ENCODE peak calls at places on chromosome 19, in five cellular contexts. One of them, this sample, is unnamed.

GRCh38 chr19:19628499-19629134 is 597 bp upstream of the LPAR2 start:
- DNase-seq in T-cell: no peak
- DNase-seq in osteoblast: peak; percentile 96
- DNase-seq in activated naive CD8-positive, alpha-beta T cell treated with anti-CD3 and anti-CD28 coated beads, Interleukin-2, amount 50 U/mL, for 24 hours: peak; percentile 57
- DNase-seq in activated CD4-positive, alpha-beta T cell treated with anti-CD3 and anti-CD28 coated beads, Interleukin-2, amount 10 ng/mL, durations not matched to agents 7 days and 5 days: no peak
- DNase-seq in this sample: peak; percentile 99

GRCh38 chr19:46015080-46015960 is 7.5 kb downstream of the PGLYRP1 start:
- DNase-seq in activated naive CD8-positive, alpha-beta T cell treated with anti-CD3 and anti-CD28 coated beads, Interleukin-2, amount 50 U/mL, for 24 hours: peak; percentile 67
- DNase-seq in T-cell: peak; percentile 55
- DNase-seq in osteoblast: peak; percentile 31
- DNase-seq in activated CD4-positive, alpha-beta T cell treated with anti-CD3 and anti-CD28 coated beads, Interleukin-2, amount 10 ng/mL, durations not matched to agents 7 days and 5 days: peak; percentile 63
- DNase-seq in this sample: peak; percentile 99

GRCh38 chr19:3746371-3747056 is 15.0 kb downstream of the APBA3 start:
- DNase-seq in activated naive CD8-positive, alpha-beta T cell treated with anti-CD3 and anti-CD28 coated beads, Interleukin-2, amount 50 U/mL, for 24 hours: no peak
- DNase-seq in activated CD4-positive, alpha-beta T cell treated with anti-CD3 and anti-CD28 coated beads, Interleukin-2, amount 10 ng/mL, durations not matched to agents 7 days and 5 days: no peak
- DNase-seq in osteoblast: no peak
- DNase-seq in T-cell: no peak
- DNase-seq in this sample: peak; percentile 54

GRCh38 chr19:15466851-15467733 is 2.7 kb upstream of the RASAL3 start:
- DNase-seq in activated CD4-positive, alpha-beta T cell treated with anti-CD3 and anti-CD28 coated beads, Interleukin-2, amount 10 ng/mL, durations not matched to agents 7 days and 5 days: peak; percentile 76
- DNase-seq in osteoblast: peak; percentile 81
- DNase-seq in activated naive CD8-positive, alpha-beta T cell treated with anti-CD3 and anti-CD28 coated beads, Interleukin-2, amount 50 U/mL, for 24 hours: peak; percentile 56
- DNase-seq in T-cell: no peak
- DNase-seq in this sample: no peak

GRCh38 chr19:2645816-2646215 is 56.7 kb downstream of the GNG7 start:
- DNase-seq in osteoblast: peak; percentile 21
- DNase-seq in T-cell: no peak
- DNase-seq in activated CD4-positive, alpha-beta T cell treated with anti-CD3 and anti-CD28 coated beads, Interleukin-2, amount 10 ng/mL, durations not matched to agents 7 days and 5 days: no peak
- DNase-seq in activated naive CD8-positive, alpha-beta T cell treated with anti-CD3 and anti-CD28 coated beads, Interleukin-2, amount 50 U/mL, for 24 hours: no peak
- DNase-seq in this sample: peak; percentile 25

GRCh38 chr19:34808566-34808965 is 35.6 kb upstream of the ZNF599 start:
- DNase-seq in activated naive CD8-positive, alpha-beta T cell treated with anti-CD3 and anti-CD28 coated beads, Interleukin-2, amount 50 U/mL, for 24 hours: no peak
- DNase-seq in activated CD4-positive, alpha-beta T cell treated with anti-CD3 and anti-CD28 coated beads, Interleukin-2, amount 10 ng/mL, durations not matched to agents 7 days and 5 days: no peak
- DNase-seq in osteoblast: peak; percentile 72
- DNase-seq in T-cell: no peak
- DNase-seq in this sample: no peak

GRCh38 chr19:29674374-29675119 is 9.3 kb downstream of the PLEKHF1 start:
- DNase-seq in activated CD4-positive, alpha-beta T cell treated with anti-CD3 and anti-CD28 coated beads, Interleukin-2, amount 10 ng/mL, durations not matched to agents 7 days and 5 days: no peak
- DNase-seq in T-cell: no peak
- DNase-seq in osteoblast: peak; percentile 84
- DNase-seq in activated naive CD8-positive, alpha-beta T cell treated with anti-CD3 and anti-CD28 coated beads, Interleukin-2, amount 50 U/mL, for 24 hours: no peak
- DNase-seq in this sample: no peak

GRCh38 chr19:49422407-49423277 is 599 bp downstream of the PTH2 start:
- DNase-seq in osteoblast: peak; percentile 84
- DNase-seq in activated naive CD8-positive, alpha-beta T cell treated with anti-CD3 and anti-CD28 coated beads, Interleukin-2, amount 50 U/mL, for 24 hours: peak; percentile 62
- DNase-seq in activated CD4-positive, alpha-beta T cell treated with anti-CD3 and anti-CD28 coated beads, Interleukin-2, amount 10 ng/mL, durations not matched to agents 7 days and 5 days: peak; percentile 67
- DNase-seq in T-cell: peak; percentile 36
- DNase-seq in this sample: peak; percentile 92

GRCh38 chr19:19751846-19752245 is 18.9 kb upstream of the ZNF14 start:
- DNase-seq in activated naive CD8-positive, alpha-beta T cell treated with anti-CD3 and anti-CD28 coated beads, Interleukin-2, amount 50 U/mL, for 24 hours: no peak
- DNase-seq in T-cell: no peak
- DNase-seq in osteoblast: peak; percentile 78
- DNase-seq in activated CD4-positive, alpha-beta T cell treated with anti-CD3 and anti-CD28 coated beads, Interleukin-2, amount 10 ng/mL, durations not matched to agents 7 days and 5 days: no peak
- DNase-seq in this sample: no peak

GRCh38 chr19:9431475-9431874 is 3.9 kb downstream of the ZNF266 start:
- DNase-seq in T-cell: peak; percentile 10
- DNase-seq in activated naive CD8-positive, alpha-beta T cell treated with anti-CD3 and anti-CD28 coated beads, Interleukin-2, amount 50 U/mL, for 24 hours: peak; percentile 37
- DNase-seq in activated CD4-positive, alpha-beta T cell treated with anti-CD3 and anti-CD28 coated beads, Interleukin-2, amount 10 ng/mL, durations not matched to agents 7 days and 5 days: peak; percentile 39
- DNase-seq in osteoblast: no peak
- DNase-seq in this sample: peak; percentile 73

GRCh38 chr19:14366529-14366928 is 14.7 kb upstream of the ADGRE5 start:
- DNase-seq in activated naive CD8-positive, alpha-beta T cell treated with anti-CD3 and anti-CD28 coated beads, Interleukin-2, amount 50 U/mL, for 24 hours: peak; percentile 86
- DNase-seq in osteoblast: no peak
- DNase-seq in T-cell: peak; percentile 94
- DNase-seq in activated CD4-positive, alpha-beta T cell treated with anti-CD3 and anti-CD28 coated beads, Interleukin-2, amount 10 ng/mL, durations not matched to agents 7 days and 5 days: peak; percentile 96
- DNase-seq in this sample: peak; percentile 80

GRCh38 chr19:11130824-11131455 is 24.6 kb downstream of the SPC24 start:
- DNase-seq in osteoblast: peak; percentile 97
- DNase-seq in T-cell: peak; percentile 51
- DNase-seq in activated CD4-positive, alpha-beta T cell treated with anti-CD3 and anti-CD28 coated beads, Interleukin-2, amount 10 ng/mL, durations not matched to agents 7 days and 5 days: peak; percentile 68
- DNase-seq in activated naive CD8-positive, alpha-beta T cell treated with anti-CD3 and anti-CD28 coated beads, Interleukin-2, amount 50 U/mL, for 24 hours: peak; percentile 77
- DNase-seq in this sample: peak; percentile 92

GRCh38 chr19:46068345-46069258 is 27.8 kb upstream of the IGFL4 start:
- DNase-seq in activated naive CD8-positive, alpha-beta T cell treated with anti-CD3 and anti-CD28 coated beads, Interleukin-2, amount 50 U/mL, for 24 hours: no peak
- DNase-seq in activated CD4-positive, alpha-beta T cell treated with anti-CD3 and anti-CD28 coated beads, Interleukin-2, amount 10 ng/mL, durations not matched to agents 7 days and 5 days: no peak
- DNase-seq in osteoblast: peak; percentile 74
- DNase-seq in T-cell: no peak
- DNase-seq in this sample: no peak

GRCh38 chr19:5338661-5339469 is 1.7 kb downstream of the PTPRS start:
- DNase-seq in activated naive CD8-positive, alpha-beta T cell treated with anti-CD3 and anti-CD28 coated beads, Interleukin-2, amount 50 U/mL, for 24 hours: peak; percentile 13
- DNase-seq in activated CD4-positive, alpha-beta T cell treated with anti-CD3 and anti-CD28 coated beads, Interleukin-2, amount 10 ng/mL, durations not matched to agents 7 days and 5 days: no peak
- DNase-seq in T-cell: no peak
- DNase-seq in osteoblast: peak; percentile 86
- DNase-seq in this sample: peak; percentile 95

GRCh38 chr19:5072115-5072514 is 103.2 kb downstream of the KDM4B start:
- DNase-seq in T-cell: no peak
- DNase-seq in osteoblast: no peak
- DNase-seq in activated CD4-positive, alpha-beta T cell treated with anti-CD3 and anti-CD28 coated beads, Interleukin-2, amount 10 ng/mL, durations not matched to agents 7 days and 5 days: no peak
- DNase-seq in activated naive CD8-positive, alpha-beta T cell treated with anti-CD3 and anti-CD28 coated beads, Interleukin-2, amount 50 U/mL, for 24 hours: no peak
- DNase-seq in this sample: no peak

GRCh38 chr19:35063940-35064818 is 22.7 kb downstream of the HPN start:
- DNase-seq in activated CD4-positive, alpha-beta T cell treated with anti-CD3 and anti-CD28 coated beads, Interleukin-2, amount 10 ng/mL, durations not matched to agents 7 days and 5 days: no peak
- DNase-seq in activated naive CD8-positive, alpha-beta T cell treated with anti-CD3 and anti-CD28 coated beads, Interleukin-2, amount 50 U/mL, for 24 hours: no peak
- DNase-seq in T-cell: no peak
- DNase-seq in osteoblast: peak; percentile 94
- DNase-seq in this sample: no peak

GRCh38 chr19:11499890-11500420 is 5.7 kb downstream of the ZNF653 start:
- DNase-seq in osteoblast: peak; percentile 70
- DNase-seq in activated naive CD8-positive, alpha-beta T cell treated with anti-CD3 and anti-CD28 coated beads, Interleukin-2, amount 50 U/mL, for 24 hours: no peak
- DNase-seq in T-cell: no peak
- DNase-seq in activated CD4-positive, alpha-beta T cell treated with anti-CD3 and anti-CD28 coated beads, Interleukin-2, amount 10 ng/mL, durations not matched to agents 7 days and 5 days: no peak
- DNase-seq in this sample: peak; percentile 24

GRCh38 chr19:46181386-46181774 is 33.3 kb downstream of the IGFL2 start:
- DNase-seq in osteoblast: no peak
- DNase-seq in T-cell: no peak
- DNase-seq in activated naive CD8-positive, alpha-beta T cell treated with anti-CD3 and anti-CD28 coated beads, Interleukin-2, amount 50 U/mL, for 24 hours: peak; percentile 16
- DNase-seq in activated CD4-positive, alpha-beta T cell treated with anti-CD3 and anti-CD28 coated beads, Interleukin-2, amount 10 ng/mL, durations not matched to agents 7 days and 5 days: no peak
- DNase-seq in this sample: peak; percentile 9

GRCh38 chr19:10454267-10454666 is 33.9 kb downstream of the PDE4A start:
- DNase-seq in activated naive CD8-positive, alpha-beta T cell treated with anti-CD3 and anti-CD28 coated beads, Interleukin-2, amount 50 U/mL, for 24 hours: no peak
- DNase-seq in activated CD4-positive, alpha-beta T cell treated with anti-CD3 and anti-CD28 coated beads, Interleukin-2, amount 10 ng/mL, durations not matched to agents 7 days and 5 days: no peak
- DNase-seq in T-cell: no peak
- DNase-seq in osteoblast: peak; percentile 89
- DNase-seq in this sample: peak; percentile 96

GRCh38 chr19:17220207-17220758 is 5.1 kb downstream of the USE1 start:
- DNase-seq in activated naive CD8-positive, alpha-beta T cell treated with anti-CD3 and anti-CD28 coated beads, Interleukin-2, amount 50 U/mL, for 24 hours: no peak
- DNase-seq in activated CD4-positive, alpha-beta T cell treated with anti-CD3 and anti-CD28 coated beads, Interleukin-2, amount 10 ng/mL, durations not matched to agents 7 days and 5 days: no peak
- DNase-seq in T-cell: no peak
- DNase-seq in osteoblast: peak; percentile 96
- DNase-seq in this sample: no peak

GRCh38 chr19:7916908-7917291 is 2.3 kb downstream of the TGFBR3L start:
- DNase-seq in osteoblast: no peak
- DNase-seq in T-cell: no peak
- DNase-seq in activated naive CD8-positive, alpha-beta T cell treated with anti-CD3 and anti-CD28 coated beads, Interleukin-2, amount 50 U/mL, for 24 hours: no peak
- DNase-seq in activated CD4-positive, alpha-beta T cell treated with anti-CD3 and anti-CD28 coated beads, Interleukin-2, amount 10 ng/mL, durations not matched to agents 7 days and 5 days: no peak
- DNase-seq in this sample: no peak

GRCh38 chr19:6372594-6373095 is at the start of gene ALKBH7:
- DNase-seq in T-cell: peak; percentile 99
- DNase-seq in activated naive CD8-positive, alpha-beta T cell treated with anti-CD3 and anti-CD28 coated beads, Interleukin-2, amount 50 U/mL, for 24 hours: peak; percentile 93
- DNase-seq in osteoblast: peak; percentile 99
- DNase-seq in activated CD4-positive, alpha-beta T cell treated with anti-CD3 and anti-CD28 coated beads, Interleukin-2, amount 10 ng/mL, durations not matched to agents 7 days and 5 days: peak; percentile 99
- DNase-seq in this sample: peak; percentile 95

GRCh38 chr19:29547981-29548380 is 22.2 kb downstream of the VSTM2B start:
- DNase-seq in osteoblast: peak; percentile 74
- DNase-seq in activated CD4-positive, alpha-beta T cell treated with anti-CD3 and anti-CD28 coated beads, Interleukin-2, amount 10 ng/mL, durations not matched to agents 7 days and 5 days: no peak
- DNase-seq in activated naive CD8-positive, alpha-beta T cell treated with anti-CD3 and anti-CD28 coated beads, Interleukin-2, amount 50 U/mL, for 24 hours: no peak
- DNase-seq in T-cell: no peak
- DNase-seq in this sample: peak; percentile 34

GRCh38 chr19:49217382-49217781 is 59.8 kb downstream of the TRPM4 start:
- DNase-seq in activated CD4-positive, alpha-beta T cell treated with anti-CD3 and anti-CD28 coated beads, Interleukin-2, amount 10 ng/mL, durations not matched to agents 7 days and 5 days: no peak
- DNase-seq in T-cell: no peak
- DNase-seq in osteoblast: peak; percentile 86
- DNase-seq in activated naive CD8-positive, alpha-beta T cell treated with anti-CD3 and anti-CD28 coated beads, Interleukin-2, amount 50 U/mL, for 24 hours: no peak
- DNase-seq in this sample: no peak

GRCh38 chr19:33773704-33774624 is 22.7 kb upstream of the KCTD15 start:
- DNase-seq in activated naive CD8-positive, alpha-beta T cell treated with anti-CD3 and anti-CD28 coated beads, Interleukin-2, amount 50 U/mL, for 24 hours: no peak
- DNase-seq in T-cell: no peak
- DNase-seq in activated CD4-positive, alpha-beta T cell treated with anti-CD3 and anti-CD28 coated beads, Interleukin-2, amount 10 ng/mL, durations not matched to agents 7 days and 5 days: no peak
- DNase-seq in osteoblast: peak; percentile 85
- DNase-seq in this sample: no peak

GRCh38 chr19:35545855-35546381 is 492 bp downstream of the TMEM147 start:
- DNase-seq in osteoblast: peak; percentile 93
- DNase-seq in activated CD4-positive, alpha-beta T cell treated with anti-CD3 and anti-CD28 coated beads, Interleukin-2, amount 10 ng/mL, durations not matched to agents 7 days and 5 days: peak; percentile 57
- DNase-seq in T-cell: peak; percentile 27
- DNase-seq in activated naive CD8-positive, alpha-beta T cell treated with anti-CD3 and anti-CD28 coated beads, Interleukin-2, amount 50 U/mL, for 24 hours: peak; percentile 76
- DNase-seq in this sample: peak; percentile 88

GRCh38 chr19:1747285-1748114 is 5.8 kb upstream of the ONECUT3 start:
- DNase-seq in osteoblast: peak; percentile 99
- DNase-seq in activated CD4-positive, alpha-beta T cell treated with anti-CD3 and anti-CD28 coated beads, Interleukin-2, amount 10 ng/mL, durations not matched to agents 7 days and 5 days: peak; percentile 17
- DNase-seq in T-cell: no peak
- DNase-seq in activated naive CD8-positive, alpha-beta T cell treated with anti-CD3 and anti-CD28 coated beads, Interleukin-2, amount 50 U/mL, for 24 hours: peak; percentile 61
- DNase-seq in this sample: peak; percentile 89

GRCh38 chr19:18513868-18514267 is 8.0 kb downstream of the ELL start:
- DNase-seq in activated naive CD8-positive, alpha-beta T cell treated with anti-CD3 and anti-CD28 coated beads, Interleukin-2, amount 50 U/mL, for 24 hours: no peak
- DNase-seq in activated CD4-positive, alpha-beta T cell treated with anti-CD3 and anti-CD28 coated beads, Interleukin-2, amount 10 ng/mL, durations not matched to agents 7 days and 5 days: no peak
- DNase-seq in osteoblast: no peak
- DNase-seq in T-cell: no peak
- DNase-seq in this sample: no peak

GRCh38 chr19:50449236-50449899 is 16.7 kb downstream of the MYBPC2 start:
- DNase-seq in osteoblast: peak; percentile 45
- DNase-seq in activated naive CD8-positive, alpha-beta T cell treated with anti-CD3 and anti-CD28 coated beads, Interleukin-2, amount 50 U/mL, for 24 hours: no peak
- DNase-seq in T-cell: no peak
- DNase-seq in activated CD4-positive, alpha-beta T cell treated with anti-CD3 and anti-CD28 coated beads, Interleukin-2, amount 10 ng/mL, durations not matched to agents 7 days and 5 days: no peak
- DNase-seq in this sample: no peak

GRCh38 chr19:12272980-12273901 is 21.4 kb downstream of the ZNF44 start:
- DNase-seq in activated CD4-positive, alpha-beta T cell treated with anti-CD3 and anti-CD28 coated beads, Interleukin-2, amount 10 ng/mL, durations not matched to agents 7 days and 5 days: no peak
- DNase-seq in activated naive CD8-positive, alpha-beta T cell treated with anti-CD3 and anti-CD28 coated beads, Interleukin-2, amount 50 U/mL, for 24 hours: no peak
- DNase-seq in T-cell: no peak
- DNase-seq in osteoblast: no peak
- DNase-seq in this sample: no peak

GRCh38 chr19:3509566-3509989 is 3.5 kb downstream of the FZR1 start:
- DNase-seq in activated naive CD8-positive, alpha-beta T cell treated with anti-CD3 and anti-CD28 coated beads, Interleukin-2, amount 50 U/mL, for 24 hours: peak; percentile 60
- DNase-seq in activated CD4-positive, alpha-beta T cell treated with anti-CD3 and anti-CD28 coated beads, Interleukin-2, amount 10 ng/mL, durations not matched to agents 7 days and 5 days: no peak
- DNase-seq in T-cell: no peak
- DNase-seq in osteoblast: peak; percentile 97
- DNase-seq in this sample: no peak

GRCh38 chr19:6616011-6616410 is 25.1 kb upstream of the CD70 start:
- DNase-seq in T-cell: no peak
- DNase-seq in activated CD4-positive, alpha-beta T cell treated with anti-CD3 and anti-CD28 coated beads, Interleukin-2, amount 10 ng/mL, durations not matched to agents 7 days and 5 days: no peak
- DNase-seq in osteoblast: peak; percentile 86
- DNase-seq in activated naive CD8-positive, alpha-beta T cell treated with anti-CD3 and anti-CD28 coated beads, Interleukin-2, amount 50 U/mL, for 24 hours: no peak
- DNase-seq in this sample: no peak